ENCODE peak calls at places on chromosomes 3 and 15, in four cellular contexts. U, O, Q and X are unnamed samples.

GRCh38 chr15:84600331-84600686 is 500 bp upstream of the ZSCAN2 start:
- DNase-seq in U (peak), O (peak), Q (peak), X (peak)

GRCh38 chr3:122890077-122890484 is 95.2 kb downstream of the SLC49A4 start:
- DNase-seq in U (no peak), O (peak), Q (no peak), X (no peak)

GRCh38 chr3:186882881-186883685 is 40.6 kb downstream of the ADIPOQ start:
- DNase-seq in U (peak), O (no peak), Q (peak), X (peak)

GRCh38 chr3:77329161-77329560 is 289.3 kb downstream of the ROBO2 start:
- DNase-seq in U (no peak), O (no peak), Q (no peak), X (no peak)

GRCh38 chr3:60048447-60048848 is 998.6 kb upstream of the CFAP20DC start:
- DNase-seq in U (no peak), O (no peak), Q (no peak), X (no peak)

GRCh38 chr3:155876037-155876436 is 5.6 kb downstream of the GMPS start:
- DNase-seq in U (no peak), O (no peak), Q (no peak), X (no peak)

GRCh38 chr3:194736277-194736895 is 50.7 kb downstream of the FAM43A start:
- DNase-seq in U (no peak), O (no peak), Q (no peak), X (no peak)

GRCh38 chr3:47527952-47528718 is 14.6 kb upstream of the ELP6 start:
- DNase-seq in U (no peak), O (no peak), Q (no peak), X (no peak)

GRCh38 chr3:150786791-150787190 is 23.8 kb upstream of the SIAH2 start:
- DNase-seq in U (no peak), O (no peak), Q (no peak), X (no peak)

GRCh38 chr3:150370982-150371381 is 37.1 kb upstream of the TSC22D2 start:
- DNase-seq in U (no peak), O (no peak), Q (no peak), X (no peak)

GRCh38 chr3:79247367-79248103 is 520.3 kb downstream of the ROBO1 start:
- DNase-seq in U (no peak), O (no peak), Q (no peak), X (no peak)

GRCh38 chr3:106458952-106459351 is 590.1 kb upstream of the CBLB start:
- DNase-seq in U (no peak), O (no peak), Q (no peak), X (no peak)

GRCh38 chr3:128379768-128380167 is 86.9 kb downstream of the DNAJB8 start:
- DNase-seq in U (no peak), O (no peak), Q (no peak), X (no peak)

GRCh38 chr15:67248106-67248505 is 6.4 kb downstream of the AAGAB start:
- DNase-seq in U (no peak), O (no peak), Q (no peak), X (no peak)

GRCh38 chr3:12188328-12188648 is 29.6 kb upstream of the TIMP4 start:
- DNase-seq in U (no peak), O (no peak), Q (no peak), X (no peak)

GRCh38 chr3:71456826-71457225 is 126.7 kb downstream of the FOXP1 start:
- DNase-seq in U (no peak), O (no peak), Q (no peak), X (no peak)

GRCh38 chr15:75672646-75673425 is 25.1 kb downstream of the SNX33 start:
- DNase-seq in U (no peak), O (no peak), Q (peak), X (no peak)

GRCh38 chr3:131047582-131047981 is 20.9 kb downstream of the NEK11 start:
- DNase-seq in U (peak), O (peak), Q (no peak), X (no peak)

GRCh38 chr3:144229973-144230372 is 258.4 kb downstream of the DIPK2A start:
- DNase-seq in U (no peak), O (no peak), Q (no peak), X (no peak)

GRCh38 chr15:95208988-95209387 is 977.6 kb downstream of the MCTP2 start:
- DNase-seq in U (no peak), O (no peak), Q (no peak), X (no peak)

GRCh38 chr3:170852307-170852706 is 17.7 kb downstream of the RPL22L1 start:
- DNase-seq in U (no peak), O (no peak), Q (peak), X (no peak)

GRCh38 chr15:99439524-99439835 is 126.3 kb upstream of the MEF2A start:
- DNase-seq in U (no peak), O (no peak), Q (no peak), X (no peak)

GRCh38 chr15:95051881-95052280 is 820.5 kb downstream of the MCTP2 start:
- DNase-seq in U (no peak), O (no peak), Q (no peak), X (no peak)

GRCh38 chr3:153330891-153331290 is 168.9 kb downstream of the RAP2B start:
- DNase-seq in U (no peak), O (no peak), Q (no peak), X (no peak)
- TF ChIP-seq FOXJ3 in U (no peak), O (no peak), Q (no peak), X (no peak)

GRCh38 chr3:161222662-161223061 is 1.6 kb downstream of the NMD3 start:
- DNase-seq in U (no peak), O (no peak), Q (no peak), X (peak)
- TF ChIP-seq FOXJ3 in U (no peak), O (no peak), Q (no peak), X (no peak)

DNA sequence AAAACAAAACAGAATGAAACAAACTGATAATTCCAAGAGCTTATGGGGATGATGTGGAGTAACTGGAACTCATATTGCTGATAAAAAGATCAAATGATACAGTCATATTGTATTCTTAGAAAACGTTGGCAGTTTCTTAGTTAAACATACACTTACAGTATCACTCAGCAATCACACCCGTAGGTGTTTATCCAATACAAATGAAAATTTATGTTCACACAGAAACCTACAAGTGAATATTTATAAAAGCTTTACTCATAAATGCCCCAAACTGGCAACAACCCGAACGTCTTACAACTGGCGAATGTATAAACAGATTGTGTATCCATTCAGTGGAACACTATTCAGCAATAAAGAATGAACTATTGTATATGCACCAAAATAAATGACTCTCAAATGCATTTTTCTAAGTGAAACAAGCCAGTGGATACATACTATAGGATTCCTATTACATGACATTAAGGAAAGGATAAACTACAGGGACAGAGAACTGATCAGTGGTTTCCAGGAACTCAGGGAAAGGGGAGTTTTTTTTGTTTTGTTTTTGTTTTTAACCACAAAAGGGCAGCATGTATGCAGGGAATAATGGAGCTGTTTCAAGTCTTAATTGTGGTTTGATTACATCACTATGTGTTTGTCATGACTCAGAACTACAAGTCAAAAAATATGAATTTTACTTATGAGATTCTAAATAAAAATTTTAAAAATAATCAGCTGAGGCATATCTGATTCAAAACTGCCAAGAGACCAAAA is 71.8 kb upstream of the NDUFB4 start:
- DNase-seq in U (no peak), O (no peak), Q (no peak), X (no peak)
- TF ChIP-seq FOXJ3 in U (no peak), O (no peak), Q (no peak), X (no peak)

GRCh38 chr3:45528429-45528828 is 66.1 kb upstream of the LIMD1 start:
- DNase-seq in U (no peak), O (no peak), Q (no peak), X (no peak)
- TF ChIP-seq FOXJ3 in U (no peak), O (no peak), Q (no peak), X (no peak)

DNA sequence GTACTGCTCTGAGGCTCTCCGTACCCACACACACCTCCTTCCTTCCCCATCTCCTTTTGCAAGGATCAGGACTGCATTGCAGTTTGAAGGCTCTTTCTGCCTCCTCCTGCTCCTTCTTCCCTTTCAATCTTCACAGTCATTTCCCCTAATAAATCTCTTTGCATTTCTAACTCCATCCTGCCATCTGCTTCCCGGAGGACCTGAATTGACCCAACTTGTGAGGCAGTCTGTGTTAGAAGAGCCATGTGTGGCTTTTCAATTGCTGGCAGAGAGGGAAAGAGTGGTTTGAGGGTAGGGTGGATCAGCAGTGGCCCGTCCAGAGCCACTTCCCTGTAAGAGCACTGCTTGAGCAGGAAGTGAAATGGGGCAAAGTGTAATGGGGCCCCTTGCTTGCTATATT is 35.8 kb downstream of the ANAPC13 start:
- DNase-seq in U (no peak), O (no peak), Q (no peak), X (no peak)
- TF ChIP-seq FOXJ3 in U (no peak), O (no peak), Q (no peak), X (no peak)

GRCh38 chr3:129611446-129611800 is 4.9 kb upstream of the PLXND1 start:
- DNase-seq in U (no peak), O (no peak), Q (no peak), X (no peak)

GRCh38 chr3:129610276-129610675 is 3.8 kb upstream of the PLXND1 start:
- DNase-seq in U (no peak), O (no peak), Q (no peak), X (no peak)

GRCh38 chr3:129608087-129608935 is 1.8 kb upstream of the PLXND1 start:
- DNase-seq in U (no peak), O (peak), Q (peak), X (no peak)

GRCh38 chr3:129608936-129609590 is 2.6 kb upstream of the PLXND1 start:
- DNase-seq in U (no peak), O (no peak), Q (no peak), X (no peak)

DNA sequence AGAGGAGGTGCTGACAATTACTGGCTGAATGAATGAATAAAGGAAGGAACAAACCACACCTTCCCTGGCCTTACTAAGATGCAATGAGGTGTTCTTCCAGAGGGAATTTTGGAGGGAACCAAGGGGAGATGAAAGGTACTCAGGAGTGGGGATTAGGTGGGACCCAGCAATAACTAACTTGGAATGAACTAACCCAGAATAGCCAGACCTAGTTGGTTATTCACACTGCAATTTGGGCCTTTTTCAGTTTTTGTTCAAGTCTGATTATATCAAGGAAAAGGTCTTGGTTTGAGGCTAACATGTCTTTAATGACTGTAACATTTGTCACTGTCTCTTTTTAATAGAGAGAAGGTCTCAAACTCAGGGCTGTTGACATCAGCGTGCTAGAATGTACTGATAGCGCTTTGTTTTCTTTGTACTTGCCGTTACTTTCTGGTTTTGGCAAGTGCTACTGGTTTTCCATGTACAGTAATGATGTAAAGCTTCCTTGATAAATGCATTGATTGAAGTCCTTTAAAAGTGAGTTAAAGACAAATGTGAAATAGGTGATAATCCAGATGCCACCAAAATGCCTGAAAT is 3.2 kb upstream of the PLXND1 start:
- DNase-seq in U (no peak), O (no peak), Q (no peak), X (no peak)
- TF ChIP-seq FOXJ3 in U (no peak), O (no peak), Q (no peak), X (no peak)

DNA sequence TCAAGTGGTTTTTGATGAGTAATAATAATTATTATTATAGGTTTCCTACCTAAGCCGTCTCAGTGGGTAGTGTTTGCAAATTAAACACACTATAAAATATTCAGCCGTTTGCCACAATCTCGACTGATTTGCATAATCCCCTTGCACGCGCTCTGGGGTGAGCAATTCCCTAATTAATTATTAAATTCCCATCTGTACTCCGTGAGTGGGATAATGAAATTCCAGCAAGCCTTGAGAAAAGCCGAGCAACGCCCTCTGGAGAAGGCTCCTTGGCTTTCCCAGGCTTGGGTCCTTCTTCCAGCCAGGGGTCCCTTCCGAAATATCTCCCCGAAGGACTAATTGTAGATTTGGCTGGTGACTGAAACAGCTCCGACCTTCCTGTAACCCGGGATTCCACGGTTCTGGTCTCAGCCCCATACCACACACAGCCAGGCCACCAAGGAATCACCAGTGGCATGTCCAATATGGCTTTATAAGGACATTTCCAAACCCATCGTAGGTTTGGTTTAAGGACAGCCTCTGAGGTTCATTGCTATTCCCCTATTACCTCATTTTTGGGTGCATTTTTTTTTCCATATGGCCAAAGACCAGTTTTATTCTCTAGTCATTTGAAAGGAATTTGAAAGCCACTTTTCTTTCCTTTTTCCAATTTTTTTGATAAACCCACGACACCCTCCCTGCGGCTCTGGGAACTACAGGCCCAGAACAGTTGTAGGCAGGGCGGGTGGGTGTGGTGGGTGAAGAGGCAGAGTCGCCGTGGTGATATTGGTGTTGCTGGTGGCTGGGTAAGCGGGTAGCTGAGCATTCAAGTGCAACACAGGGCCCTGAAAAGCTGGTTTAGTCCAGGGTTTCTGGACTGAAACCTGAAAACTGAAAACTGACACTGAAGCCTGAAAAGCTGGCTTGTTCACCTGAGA is 33.2 kb upstream of the RGMA start:
- DNase-seq in U (no peak), O (no peak), Q (no peak), X (no peak)
- TF ChIP-seq FOXJ3 in U (no peak), O (no peak), Q (no peak), X (no peak)

DNA sequence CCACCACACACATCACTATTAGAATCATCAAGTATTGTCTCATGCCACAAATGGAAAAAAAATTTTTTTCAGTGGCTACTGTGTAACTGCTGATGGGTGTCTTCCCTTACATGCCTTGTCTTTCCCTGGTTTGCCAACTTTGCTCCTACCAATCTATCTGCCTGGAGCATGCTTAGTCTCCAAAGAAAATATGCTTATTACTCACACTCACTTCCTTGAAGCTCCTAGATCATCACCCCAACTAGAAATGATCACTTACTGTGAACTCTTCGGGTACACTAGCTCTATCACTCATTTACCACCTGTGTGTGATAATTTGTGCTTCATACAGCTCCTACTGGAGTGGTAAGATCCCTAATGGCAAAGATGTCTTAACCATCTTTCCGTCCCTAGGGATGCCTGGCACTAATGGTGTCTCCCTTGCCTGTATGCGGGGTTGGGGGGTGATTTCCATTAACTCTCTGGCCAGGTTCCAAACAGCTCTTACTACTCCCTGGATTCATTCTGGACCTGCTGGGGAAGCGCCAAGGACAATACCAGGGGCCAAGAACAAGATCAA is 799 bp downstream of the VPS33B start:
- DNase-seq in U (peak), O (no peak), Q (peak), X (no peak)
- TF ChIP-seq FOXJ3 in U (no peak), O (no peak), Q (no peak), X (no peak)

GRCh38 chr3:4522962-4523361 is 29.8 kb downstream of the ITPR1 start:
- DNase-seq in U (no peak), O (no peak), Q (no peak), X (no peak)

GRCh38 chr3:4525555-4526238 is 32.5 kb downstream of the ITPR1 start:
- DNase-seq in U (no peak), O (no peak), Q (no peak), X (no peak)

GRCh38 chr3:4520013-4520881 is 27.1 kb downstream of the ITPR1 start:
- DNase-seq in U (no peak), O (no peak), Q (no peak), X (no peak)

GRCh38 chr3:4523710-4524422 is 30.7 kb downstream of the ITPR1 start:
- DNase-seq in U (no peak), O (no peak), Q (peak), X (no peak)

DNA sequence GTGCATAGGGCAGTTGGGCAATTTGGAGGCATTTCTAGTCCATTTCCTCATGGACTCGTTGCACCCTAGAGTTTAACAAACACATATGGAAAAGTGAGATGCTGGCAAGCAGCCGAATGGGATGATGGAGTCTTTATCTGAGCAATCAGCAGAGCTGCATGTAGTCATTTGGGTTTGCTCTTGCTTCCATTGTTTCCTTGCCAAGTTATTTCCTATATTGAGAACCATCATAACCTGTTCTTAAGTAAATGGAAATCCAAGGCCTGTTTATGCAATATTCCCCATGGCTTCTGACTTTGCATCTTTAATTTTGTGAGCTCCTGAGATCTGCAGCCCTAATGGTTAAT is 31.2 kb downstream of the ITPR1 start:
- DNase-seq in U (peak), O (no peak), Q (peak), X (no peak)
- TF ChIP-seq FOXJ3 in U (no peak), O (no peak), Q (peak), X (no peak)

DNA sequence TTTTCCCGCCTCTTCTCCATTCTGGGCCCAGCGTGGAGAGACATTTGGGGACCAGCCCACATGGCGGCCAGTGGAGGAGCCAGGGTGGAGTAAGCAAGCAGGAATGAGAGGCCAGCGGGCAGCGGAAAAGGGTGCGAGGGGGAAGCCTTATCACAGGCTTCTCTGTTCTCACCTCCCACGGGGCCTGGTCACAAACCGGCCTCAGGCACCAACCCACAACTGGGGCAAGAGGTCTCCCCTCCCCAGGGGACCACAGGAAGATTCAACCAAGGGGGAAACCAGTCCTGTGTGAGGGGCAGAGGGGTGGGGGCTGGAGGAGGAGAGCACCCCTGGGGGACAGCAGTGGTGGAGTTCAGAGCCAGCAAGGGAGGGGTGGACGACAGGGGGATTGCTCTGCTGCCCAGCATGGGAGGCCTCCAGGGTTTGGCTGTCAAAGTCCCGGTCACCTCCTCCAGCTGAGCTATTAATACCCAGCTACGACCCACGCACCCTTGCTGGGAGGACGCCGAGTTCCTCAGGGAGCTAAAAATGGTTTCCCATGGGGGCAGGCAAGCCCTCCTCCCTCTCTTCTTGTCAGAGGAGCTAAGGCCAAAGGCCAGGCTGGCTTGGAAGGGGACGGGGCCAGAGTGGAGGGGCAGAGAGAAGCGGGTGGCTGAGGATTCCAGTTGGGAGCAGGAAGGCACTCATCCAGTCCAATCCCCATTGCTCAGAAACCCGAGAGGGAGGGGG is 23.8 kb upstream of the RPL29 start:
- DNase-seq in U (no peak), O (no peak), Q (no peak), X (no peak)
- TF ChIP-seq FOXJ3 in U (no peak), O (no peak), Q (no peak), X (no peak)